ENCODE peak calls at places on chromosomes 11 and 22, in five cellular contexts. One of them, this sample, is unnamed.

GRCh38 chr11:131624526-131624925 is 254.1 kb downstream of the NTM start:
- DNase-seq in esophagus squamous epithelium: no peak
- DNase-seq in HepG2: no peak
- DNase-seq in GM10248: no peak
- DNase-seq in tibial artery: no peak
- DNase-seq in this sample: no peak

GRCh38 chr11:125954945-125955640 is 9.2 kb downstream of the VSIG10L2 start:
- DNase-seq in esophagus squamous epithelium: no peak
- DNase-seq in HepG2: no peak
- DNase-seq in GM10248: no peak
- DNase-seq in tibial artery: no peak
- DNase-seq in this sample: no peak

GRCh38 chr11:116692318-116693106 is 80.3 kb downstream of the BUD13 start:
- DNase-seq in esophagus squamous epithelium: no peak
- DNase-seq in HepG2: no peak
- DNase-seq in GM10248: no peak
- DNase-seq in tibial artery: peak
- DNase-seq in this sample: peak

GRCh38 chr11:2196970-2197770 is 25.6 kb upstream of the TH start:
- DNase-seq in esophagus squamous epithelium: no peak
- DNase-seq in HepG2: peak
- DNase-seq in GM10248: peak
- DNase-seq in tibial artery: no peak
- DNase-seq in this sample: peak

GRCh38 chr11:8871283-8871775 is 39.7 kb upstream of the AKIP1 start:
- DNase-seq in esophagus squamous epithelium: peak
- DNase-seq in HepG2: peak
- DNase-seq in GM10248: no peak
- DNase-seq in tibial artery: peak
- DNase-seq in this sample: no peak

GRCh38 chr11:123166095-123166559 is 28.9 kb downstream of the CLMP start:
- DNase-seq in esophagus squamous epithelium: no peak
- DNase-seq in HepG2: no peak
- DNase-seq in GM10248: no peak
- DNase-seq in tibial artery: no peak
- DNase-seq in this sample: no peak

GRCh38 chr22:49419661-49420060 is 408.0 kb downstream of the BRD1 start:
- DNase-seq in esophagus squamous epithelium: no peak
- DNase-seq in HepG2: no peak
- DNase-seq in GM10248: no peak
- DNase-seq in tibial artery: peak
- DNase-seq in this sample: no peak

GRCh38 chr11:44658451-44658850 is 68.3 kb upstream of the TSPAN18 start:
- DNase-seq in esophagus squamous epithelium: no peak
- DNase-seq in HepG2: no peak
- DNase-seq in GM10248: no peak
- DNase-seq in tibial artery: no peak
- DNase-seq in this sample: no peak

GRCh38 chr22:36409067-36409466 is 21.3 kb upstream of the MYH9 start:
- DNase-seq in esophagus squamous epithelium: no peak
- DNase-seq in HepG2: no peak
- DNase-seq in GM10248: no peak
- DNase-seq in tibial artery: no peak
- DNase-seq in this sample: no peak

GRCh38 chr22:50443202-50443601 is 31.6 kb downstream of the SBF1 start:
- DNase-seq in esophagus squamous epithelium: no peak
- DNase-seq in HepG2: no peak
- DNase-seq in GM10248: no peak
- DNase-seq in tibial artery: no peak
- DNase-seq in this sample: no peak

GRCh38 chr11:35174666-35175065 is 35.7 kb downstream of the CD44 start:
- DNase-seq in esophagus squamous epithelium: no peak
- DNase-seq in HepG2: no peak
- DNase-seq in GM10248: no peak
- DNase-seq in tibial artery: no peak
- DNase-seq in this sample: no peak

GRCh38 chr11:62593434-62594044 is 2.2 kb upstream of the TUT1 start:
- DNase-seq in esophagus squamous epithelium: no peak
- DNase-seq in HepG2: peak
- DNase-seq in GM10248: peak
- DNase-seq in tibial artery: peak
- DNase-seq in this sample: peak

GRCh38 chr22:50184541-50185383 is 951 bp upstream of the TRABD start:
- DNase-seq in esophagus squamous epithelium: no peak
- DNase-seq in HepG2: no peak
- DNase-seq in GM10248: no peak
- DNase-seq in tibial artery: no peak
- DNase-seq in this sample: no peak

GRCh38 chr22:37961062-37961461 is 7.6 kb downstream of the POLR2F start:
- DNase-seq in esophagus squamous epithelium: no peak
- DNase-seq in HepG2: no peak
- DNase-seq in GM10248: no peak
- DNase-seq in tibial artery: no peak
- DNase-seq in this sample: no peak

GRCh38 chr11:55914482-55914881 is at the start of gene OR5W2:
- DNase-seq in esophagus squamous epithelium: no peak
- DNase-seq in HepG2: no peak
- DNase-seq in GM10248: no peak
- DNase-seq in tibial artery: no peak
- DNase-seq in this sample: no peak

GRCh38 chr11:130476922-130477491 is 28.6 kb downstream of the ADAMTS15 start:
- DNase-seq in esophagus squamous epithelium: no peak
- DNase-seq in HepG2: no peak
- DNase-seq in GM10248: no peak
- DNase-seq in tibial artery: peak
- DNase-seq in this sample: no peak

GRCh38 chr22:41531422-41531727 is 12.9 kb downstream of the POLR3H start:
- DNase-seq in esophagus squamous epithelium: no peak
- DNase-seq in HepG2: no peak
- DNase-seq in GM10248: no peak
- DNase-seq in tibial artery: no peak
- DNase-seq in this sample: no peak

GRCh38 chr11:64290894-64291745 is at the start of gene KCNK4:
- DNase-seq in esophagus squamous epithelium: no peak
- DNase-seq in HepG2: no peak
- DNase-seq in GM10248: no peak
- DNase-seq in tibial artery: no peak
- DNase-seq in this sample: no peak

GRCh38 chr11:45847908-45848316 is 637 bp downstream of the CRY2 start:
- DNase-seq in esophagus squamous epithelium: no peak
- DNase-seq in HepG2: peak
- DNase-seq in GM10248: peak
- DNase-seq in tibial artery: peak
- DNase-seq in this sample: no peak

GRCh38 chr11:5004429-5005274 is 10.0 kb downstream of the OR51L1 start:
- DNase-seq in esophagus squamous epithelium: no peak
- DNase-seq in HepG2: peak
- DNase-seq in GM10248: peak
- DNase-seq in tibial artery: no peak
- DNase-seq in this sample: no peak

GRCh38 chr22:22103078-22103593 is 120.5 kb upstream of the TOP3B start:
- DNase-seq in esophagus squamous epithelium: no peak
- DNase-seq in HepG2: no peak
- DNase-seq in GM10248: no peak
- DNase-seq in tibial artery: no peak
- DNase-seq in this sample: no peak

GRCh38 chr11:66131937-66132632 is 62.0 kb downstream of the PACS1 start:
- DNase-seq in esophagus squamous epithelium: no peak
- DNase-seq in HepG2: no peak
- DNase-seq in GM10248: no peak
- DNase-seq in tibial artery: no peak
- DNase-seq in this sample: no peak

GRCh38 chr11:66226111-66226510 is 42.3 kb upstream of the RAB1B start:
- DNase-seq in esophagus squamous epithelium: no peak
- DNase-seq in HepG2: no peak
- DNase-seq in GM10248: no peak
- DNase-seq in tibial artery: no peak
- DNase-seq in this sample: no peak

GRCh38 chr22:46675938-46676337 is 55.8 kb downstream of the GRAMD4 start:
- DNase-seq in esophagus squamous epithelium: no peak
- DNase-seq in HepG2: no peak
- DNase-seq in GM10248: no peak
- DNase-seq in tibial artery: no peak
- DNase-seq in this sample: no peak

GRCh38 chr22:31230871-31231621 is 18.9 kb downstream of the LIMK2 start:
- DNase-seq in esophagus squamous epithelium: no peak
- DNase-seq in HepG2: peak
- DNase-seq in GM10248: peak
- DNase-seq in tibial artery: no peak
- DNase-seq in this sample: peak

GRCh38 chr11:70882716-70883085 is 369.7 kb downstream of the SHANK2 start:
- DNase-seq in esophagus squamous epithelium: no peak
- DNase-seq in HepG2: no peak
- DNase-seq in GM10248: no peak
- DNase-seq in tibial artery: no peak
- DNase-seq in this sample: no peak

GRCh38 chr11:116773203-116774112 is 671 bp upstream of the BUD13 start:
- DNase-seq in esophagus squamous epithelium: peak
- DNase-seq in HepG2: no peak
- DNase-seq in GM10248: peak
- DNase-seq in tibial artery: no peak
- DNase-seq in this sample: peak

GRCh38 chr11:105862736-105863367 is 159.2 kb downstream of the MSANTD4 start:
- DNase-seq in esophagus squamous epithelium: no peak
- DNase-seq in HepG2: peak
- DNase-seq in GM10248: peak
- DNase-seq in tibial artery: no peak
- DNase-seq in this sample: no peak

GRCh38 chr22:50720301-50720845 is 17.6 kb upstream of the ACR start:
- DNase-seq in esophagus squamous epithelium: no peak
- DNase-seq in HepG2: no peak
- DNase-seq in GM10248: no peak
- DNase-seq in tibial artery: no peak
- DNase-seq in this sample: no peak

GRCh38 chr11:118435893-118436624 is at the start of gene KMT2A:
- DNase-seq in esophagus squamous epithelium: peak
- DNase-seq in HepG2: peak
- DNase-seq in GM10248: peak
- DNase-seq in tibial artery: peak
- DNase-seq in this sample: peak
- TF ChIP-seq CTCF in esophagus squamous epithelium: no peak
- TF ChIP-seq CTCF in HepG2: no peak
- TF ChIP-seq CTCF in GM10248: peak
- TF ChIP-seq CTCF in tibial artery: no peak
- TF ChIP-seq CTCF in this sample: no peak

DNA sequence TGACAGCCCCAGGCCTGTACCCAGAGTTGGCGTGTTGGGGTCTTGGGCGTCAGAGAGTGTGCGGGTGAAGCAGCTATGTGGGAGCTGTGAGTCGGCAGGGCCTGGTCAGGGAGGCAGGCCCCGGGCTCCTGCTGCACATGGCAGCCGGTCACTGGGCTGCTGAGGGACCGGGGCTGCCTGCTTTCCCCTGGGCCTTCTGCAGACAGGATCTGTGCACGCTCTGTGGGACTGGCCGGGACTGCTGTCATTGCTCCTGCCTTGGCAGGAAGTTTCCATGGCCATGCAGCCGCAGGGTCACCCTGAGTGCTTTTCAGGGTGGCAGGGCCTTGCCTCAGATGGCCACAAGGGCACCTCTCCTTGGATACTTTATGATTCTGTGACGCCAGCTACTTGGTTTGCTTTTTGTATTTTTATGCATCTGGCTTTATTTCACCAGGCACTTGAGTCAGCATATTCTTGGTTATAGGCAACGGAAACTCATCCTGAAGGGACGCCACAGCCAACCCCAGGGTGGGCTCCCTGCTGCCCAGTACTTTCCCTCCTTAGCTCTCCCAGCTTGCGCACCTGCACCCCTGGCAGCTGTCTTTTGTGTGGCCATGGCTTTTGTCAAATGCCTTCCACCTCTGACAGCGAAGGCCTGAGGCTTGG is 52.5 kb downstream of the AP2A2 start:
- DNase-seq in esophagus squamous epithelium: no peak
- DNase-seq in HepG2: no peak
- DNase-seq in GM10248: no peak
- DNase-seq in tibial artery: no peak
- DNase-seq in this sample: no peak
- TF ChIP-seq CTCF in esophagus squamous epithelium: no peak
- TF ChIP-seq CTCF in HepG2: no peak
- TF ChIP-seq CTCF in GM10248: no peak
- TF ChIP-seq CTCF in tibial artery: no peak
- TF ChIP-seq CTCF in this sample: no peak

DNA sequence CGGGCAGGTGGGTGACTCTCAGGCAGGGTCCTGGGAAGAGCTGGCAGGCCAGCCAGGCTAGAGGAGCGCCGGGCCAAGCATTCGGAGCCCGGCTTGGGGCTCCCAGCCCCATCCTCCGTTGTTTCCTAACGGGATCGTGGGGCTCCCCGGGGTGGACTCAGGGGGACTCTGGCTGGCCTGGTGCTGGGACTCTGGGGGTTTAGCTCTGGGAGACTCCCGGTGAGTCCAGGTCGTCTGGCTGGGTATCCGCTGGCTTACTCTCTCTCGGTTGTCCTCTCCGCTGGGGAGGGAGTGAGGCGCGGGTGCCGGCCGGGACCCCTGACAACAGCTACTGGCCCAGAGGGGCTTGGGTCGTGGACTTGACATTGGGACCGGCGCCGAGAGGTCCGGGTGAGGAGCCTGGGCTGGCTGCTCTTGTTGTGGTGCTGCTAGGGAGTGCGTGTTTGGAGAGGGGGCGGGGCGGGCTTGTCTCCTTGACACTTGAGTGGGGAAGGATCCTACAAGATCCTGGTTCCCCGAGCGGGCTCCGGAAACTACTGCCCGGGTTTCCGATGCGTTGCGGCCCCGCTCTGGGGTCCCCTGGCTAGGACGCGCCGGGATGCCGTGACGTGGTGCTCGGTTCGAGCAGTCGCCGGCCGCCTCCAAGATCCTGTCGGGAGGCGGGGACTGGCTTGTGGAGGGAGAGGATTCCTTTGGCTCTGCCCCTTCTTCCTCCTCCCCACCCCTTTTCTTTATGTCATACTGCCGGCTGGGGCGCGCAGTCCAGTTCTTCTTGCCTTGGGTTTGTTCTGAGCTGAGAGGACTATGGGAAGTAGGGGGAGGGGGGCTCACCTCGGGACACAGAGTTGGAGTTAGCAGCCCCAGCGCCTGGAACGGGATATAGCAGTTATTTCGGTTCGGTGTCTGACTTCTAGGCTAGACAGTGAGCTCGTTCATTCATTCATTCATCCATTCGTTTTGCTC is 585 bp downstream of the EMSY start:
- DNase-seq in esophagus squamous epithelium: peak
- DNase-seq in HepG2: peak
- DNase-seq in GM10248: peak
- DNase-seq in tibial artery: peak
- DNase-seq in this sample: peak
- TF ChIP-seq CTCF in esophagus squamous epithelium: no peak
- TF ChIP-seq CTCF in HepG2: no peak
- TF ChIP-seq CTCF in GM10248: no peak
- TF ChIP-seq CTCF in tibial artery: no peak
- TF ChIP-seq CTCF in this sample: no peak

DNA sequence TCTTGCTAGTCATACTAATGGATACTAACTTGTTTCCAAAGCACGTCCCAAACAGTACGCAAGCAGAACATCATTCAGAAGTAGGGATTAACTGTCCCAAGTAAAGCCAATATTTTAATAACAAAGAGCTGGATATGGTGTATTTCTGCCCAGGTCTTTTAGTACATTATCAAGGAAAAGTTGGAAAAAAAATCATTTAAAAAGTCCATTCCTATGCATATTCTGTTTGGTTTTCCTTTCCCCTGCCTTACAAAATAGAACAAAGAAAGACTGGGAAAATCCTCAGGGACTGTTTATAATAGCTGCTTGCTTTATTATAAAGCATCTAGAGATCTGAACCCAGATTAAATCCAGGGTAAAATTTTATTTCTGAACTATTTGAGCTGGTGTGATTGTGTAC is 83.9 kb downstream of the UVRAG start:
- DNase-seq in esophagus squamous epithelium: no peak
- DNase-seq in HepG2: no peak
- DNase-seq in GM10248: no peak
- DNase-seq in tibial artery: no peak
- DNase-seq in this sample: no peak
- TF ChIP-seq CTCF in esophagus squamous epithelium: no peak
- TF ChIP-seq CTCF in HepG2: no peak
- TF ChIP-seq CTCF in GM10248: no peak
- TF ChIP-seq CTCF in tibial artery: no peak
- TF ChIP-seq CTCF in this sample: no peak

This sample was measured in CD14-positive monocyte.